ENCODE peak calls at places on chromosomes 13 and 19, in six cellular contexts. W is ascending aorta, G is progenitor cell of endocrine pancreas, R is fibroblast of mammary gland, O is endothelial cell, A is HFFc6. K is an unnamed sample.

GRCh38 chr19:872266-872951 is 12.9 kb downstream of the CFD start:
- DNase-seq in W (no peak), G (no peak), R (peak; percentile 59), O (no peak), A (peak; percentile 74), K (peak; percentile 34)

GRCh38 chr13:20028953-20029352 is 70.4 kb downstream of the ZMYM2 start:
- DNase-seq in W (no peak), G (no peak), R (no peak), O (no peak), A (no peak), K (no peak)

GRCh38 chr13:33490461-33491327 is 205.1 kb upstream of the STARD13 start:
- DNase-seq in W (no peak), G (no peak), R (no peak), O (no peak), A (no peak), K (no peak)

GRCh38 chr19:1250374-1251232 is 2.2 kb downstream of the MIDN start:
- DNase-seq in W (no peak), G (peak; percentile 67), R (no peak), O (peak; percentile 77), A (no peak), K (no peak)

GRCh38 chr13:28532226-28533048 is 37.5 kb upstream of the FLT1 start:
- DNase-seq in W (no peak), G (peak; percentile 18), R (no peak), O (peak; percentile 83), A (no peak), K (no peak)

GRCh38 chr19:1590641-1591397 is 1.8 kb downstream of the MBD3 start:
- DNase-seq in W (no peak), G (no peak), R (peak; percentile 31), O (no peak), A (no peak), K (peak; percentile 43)

GRCh38 chr13:101655435-101655834 is 203.0 kb downstream of the ITGBL1 start:
- DNase-seq in W (no peak), G (no peak), R (no peak), O (no peak), A (no peak), K (no peak)

GRCh38 chr19:4633140-4633967 is 6.0 kb upstream of the TNFAIP8L1 start:
- DNase-seq in W (peak; percentile 39), G (peak; percentile 47), R (peak; percentile 92), O (peak; percentile 73), A (peak; percentile 60), K (peak; percentile 68)

GRCh38 chr19:4979211-4979807 is 10.4 kb downstream of the KDM4B start:
- DNase-seq in W (no peak), G (no peak), R (no peak), O (no peak), A (no peak), K (no peak)

GRCh38 chr19:50050406-50051223 is 24.8 kb downstream of the ZNF473 start:
- DNase-seq in W (peak; percentile 31), G (no peak), R (no peak), O (no peak), A (no peak), K (peak; percentile 31)

GRCh38 chr19:9353011-9353410 is 9.8 kb upstream of the ZNF177 start:
- DNase-seq in W (no peak), G (no peak), R (no peak), O (no peak), A (no peak), K (no peak)

DNA sequence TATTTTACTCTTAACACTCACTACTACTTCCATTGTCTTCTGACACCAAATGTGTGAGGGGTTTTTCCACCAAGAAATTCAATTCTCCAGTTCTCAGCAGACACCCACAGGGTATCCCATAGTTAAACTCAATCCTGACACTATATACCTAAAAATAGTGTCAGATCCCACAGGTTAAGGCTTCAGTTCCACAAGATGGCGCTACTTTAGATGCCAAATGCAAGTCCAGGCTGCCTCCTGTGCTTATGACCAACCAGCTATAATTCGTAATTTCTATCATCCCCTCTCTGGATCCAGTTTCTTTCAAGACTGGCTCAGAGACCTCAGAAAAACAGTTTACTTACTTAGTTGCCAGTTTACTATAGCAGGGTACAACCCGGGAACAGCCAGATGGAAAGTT is 1146.2 kb upstream of the SPRY2 start:
- DNase-seq in W (no peak), G (no peak), R (peak; percentile 1), O (peak; percentile 53), A (no peak), K (peak; percentile 0)
- TF ChIP-seq CTCF in W (no peak), G (peak; percentile 58), R (no peak), O (peak; percentile 55), A (no peak), K (no peak)

GRCh38 chr13:53749306-53749705 is 720.7 kb downstream of the OLFM4 start:
- DNase-seq in W (no peak), G (no peak), R (no peak), O (no peak), A (no peak), K (no peak)

GRCh38 chr13:53743906-53744305 is 715.3 kb downstream of the OLFM4 start:
- DNase-seq in W (no peak), G (no peak), R (no peak), O (no peak), A (no peak), K (no peak)
- TF ChIP-seq CTCF in W (no peak), G (no peak), R (no peak), O (peak; percentile 6), A (no peak), K (no peak)

GRCh38 chr13:50081899-50082425 is 66.7 kb downstream of the KCNRG start:
- DNase-seq in W (peak; percentile 95), G (peak; percentile 98), R (peak; percentile 98), O (peak; percentile 99), A (peak; percentile 99), K (peak; percentile 95)

GRCh38 chr13:50082426-50083283 is 67.4 kb downstream of the KCNRG start:
- DNase-seq in W (no peak), G (peak; percentile 77), R (peak; percentile 68), O (peak; percentile 60), A (peak; percentile 55), K (peak; percentile 78)

GRCh38 chr13:50080158-50080855 is 65.1 kb downstream of the KCNRG start:
- DNase-seq in W (no peak), G (no peak), R (peak; percentile 52), O (peak; percentile 22), A (peak; percentile 22), K (no peak)

GRCh38 chr13:50080856-50081105 is 65.5 kb downstream of the KCNRG start:
- DNase-seq in W (no peak), G (no peak), R (peak; percentile 31), O (no peak), A (peak; percentile 18), K (no peak)

GRCh38 chr13:50081106-50081898 is 66.1 kb downstream of the KCNRG start:
- DNase-seq in W (no peak), G (peak; percentile 48), R (no peak), O (peak; percentile 51), A (no peak), K (peak; percentile 50)
- TF ChIP-seq CTCF in W (no peak), G (peak; percentile 34), R (no peak), O (no peak), A (peak; percentile 33), K (no peak)

GRCh38 chr19:55132453-55133129 is 15.2 kb upstream of the PPP1R12C start:
- DNase-seq in W (no peak), G (no peak), R (no peak), O (no peak), A (no peak), K (no peak)
- TF ChIP-seq CTCF in W (no peak), G (no peak), R (no peak), O (no peak), A (no peak), K (no peak)

GRCh38 chr13:42815686-42816085 is 34.3 kb downstream of the FAM216B start:
- DNase-seq in W (no peak), G (no peak), R (peak; percentile 68), O (no peak), A (no peak), K (no peak)

GRCh38 chr13:42820450-42820849 is 39.1 kb downstream of the FAM216B start:
- DNase-seq in W (no peak), G (no peak), R (peak; percentile 47), O (no peak), A (no peak), K (no peak)

GRCh38 chr13:42814868-42815267 is 33.5 kb downstream of the FAM216B start:
- DNase-seq in W (no peak), G (no peak), R (peak; percentile 98), O (no peak), A (peak; percentile 80), K (no peak)

GRCh38 chr13:42819712-42820111 is 38.3 kb downstream of the FAM216B start:
- DNase-seq in W (no peak), G (no peak), R (peak; percentile 66), O (no peak), A (no peak), K (no peak)

GRCh38 chr13:42816538-42816937 is 35.2 kb downstream of the FAM216B start:
- DNase-seq in W (no peak), G (no peak), R (no peak), O (no peak), A (no peak), K (no peak)
- TF ChIP-seq CTCF in W (no peak), G (peak; percentile 22), R (peak; percentile 29), O (peak; percentile 70), A (peak; percentile 72), K (no peak)

DNA sequence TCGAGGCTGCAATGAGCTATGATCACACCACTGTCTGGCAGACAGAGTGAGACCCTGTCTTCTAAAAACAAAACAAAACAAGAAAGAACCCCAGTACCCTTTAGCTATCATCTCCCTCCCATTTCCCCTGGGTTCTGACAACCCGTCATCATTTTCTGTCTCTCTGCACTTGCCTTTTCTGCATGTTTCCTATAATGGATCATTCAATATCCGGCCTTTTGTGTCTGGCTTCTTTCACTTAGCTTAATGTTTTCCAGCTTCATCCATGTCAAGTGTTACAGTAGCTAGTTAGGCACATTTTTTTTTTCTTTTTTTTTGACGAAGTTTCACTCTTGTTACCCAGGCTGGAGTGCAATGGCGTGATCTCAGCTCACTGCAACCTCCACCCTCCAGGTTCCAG is 16.5 kb downstream of the AP2S1 start:
- DNase-seq in W (no peak), G (no peak), R (no peak), O (no peak), A (no peak), K (no peak)
- TF ChIP-seq CTCF in W (no peak), G (no peak), R (no peak), O (no peak), A (no peak), K (no peak)

DNA sequence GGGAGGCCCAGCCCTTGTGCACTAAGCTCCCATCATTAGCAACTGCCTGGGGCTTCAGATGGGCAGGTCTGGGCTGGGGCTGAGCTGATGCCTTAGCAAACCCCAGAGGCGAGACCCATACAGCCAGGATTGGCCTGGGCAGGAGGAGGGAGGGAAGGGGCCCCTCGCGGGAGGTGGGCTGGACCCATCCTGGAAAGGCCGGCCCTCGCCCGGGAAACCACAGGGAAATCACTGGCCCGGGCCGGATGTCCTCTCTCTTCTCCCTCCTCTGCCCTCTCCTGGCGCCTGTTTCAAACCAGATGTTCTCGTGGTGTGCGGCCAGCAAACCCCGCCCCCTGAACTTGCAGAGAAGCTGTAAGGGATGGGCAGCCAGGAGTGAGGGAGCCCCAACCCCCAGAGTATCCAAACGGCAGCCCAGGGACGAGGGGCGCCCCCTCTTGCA is 43.1 kb downstream of the TMEM255B start:
- DNase-seq in W (no peak), G (no peak), R (peak; percentile 76), O (peak; percentile 56), A (peak; percentile 74), K (no peak)
- TF ChIP-seq CTCF in W (no peak), G (no peak), R (no peak), O (no peak), A (peak; percentile 34), K (no peak)

GRCh38 chr19:18304496-18305312 is 18.2 kb downstream of the LSM4 start:
- DNase-seq in W (peak; percentile 83), G (no peak), R (peak; percentile 86), O (peak; percentile 42), A (peak; percentile 75), K (peak; percentile 64)
- TF ChIP-seq CTCF in W (no peak), G (no peak), R (no peak), O (no peak), A (no peak), K (no peak)

K was measured in Calu3.